ENCODE peak calls at places on chromosomes 3 and 15, in five cellular contexts. G, A, U, N and B are unnamed samples.

GRCh38 chr15:40768492-40769309 is 1.1 kb upstream of the C15orf62 start:
- DNase-seq in G (no peak), A (no peak), U (no peak), N (no peak), B (peak)

GRCh38 chr15:79453446-79453845 is 21.3 kb downstream of the MINAR1 start:
- DNase-seq in G (no peak), A (no peak), U (no peak), N (no peak), B (no peak)

GRCh38 chr3:168909260-168909659 is 754.3 kb downstream of the MECOM start:
- DNase-seq in G (no peak), A (no peak), U (no peak), N (no peak), B (no peak)

GRCh38 chr3:79140718-79141117 is 627.1 kb downstream of the ROBO1 start:
- DNase-seq in G (no peak), A (no peak), U (no peak), N (peak), B (no peak)

GRCh38 chr15:77753238-77753873 is 120.6 kb upstream of the LINGO1 start:
- DNase-seq in G (peak), A (no peak), U (no peak), N (peak), B (no peak)

GRCh38 chr3:177201707-177202397 is 4.6 kb upstream of the TBL1XR1 start:
- DNase-seq in G (no peak), A (peak), U (no peak), N (no peak), B (no peak)

GRCh38 chr15:96329403-96329981 is 1.0 kb upstream of the NR2F2 start:
- DNase-seq in G (no peak), A (no peak), U (no peak), N (peak), B (no peak)

GRCh38 chr15:79950247-79950646 is 20.7 kb downstream of the BCL2A1 start:
- DNase-seq in G (no peak), A (no peak), U (no peak), N (no peak), B (no peak)

GRCh38 chr15:56737791-56738190 is 4.5 kb upstream of the ZNF280D start:
- DNase-seq in G (no peak), A (no peak), U (no peak), N (no peak), B (no peak)

GRCh38 chr3:192899540-192899982 is 18.1 kb downstream of the MB21D2 start:
- DNase-seq in G (no peak), A (no peak), U (no peak), N (peak), B (no peak)

GRCh38 chr3:82940124-82940523 is 1178.7 kb upstream of the GBE1 start:
- DNase-seq in G (no peak), A (no peak), U (no peak), N (no peak), B (no peak)

GRCh38 chr3:139588450-139588849 is 48.9 kb upstream of the RBP1 start:
- DNase-seq in G (peak), A (no peak), U (no peak), N (no peak), B (no peak)

GRCh38 chr3:118850687-118851086 is 184.0 kb downstream of the IGSF11 start:
- DNase-seq in G (no peak), A (no peak), U (no peak), N (no peak), B (no peak)

GRCh38 chr15:36331531-36332275 is 247.7 kb upstream of the CDIN1 start:
- DNase-seq in G (no peak), A (no peak), U (no peak), N (peak), B (no peak)

GRCh38 chr3:67044295-67044694 is 46.2 kb downstream of the KBTBD8 start:
- DNase-seq in G (no peak), A (no peak), U (no peak), N (peak), B (no peak)

GRCh38 chr3:100072328-100073048 is 41.8 kb downstream of the FILIP1L start:
- DNase-seq in G (no peak), A (no peak), U (no peak), N (peak), B (no peak)

GRCh38 chr3:182105875-182106274 is 394.1 kb downstream of the SOX2 start:
- DNase-seq in G (no peak), A (no peak), U (no peak), N (peak), B (no peak)

GRCh38 chr15:73593278-73594074 is 39.7 kb downstream of the NPTN start:
- DNase-seq in G (no peak), A (no peak), U (no peak), N (no peak), B (no peak)

GRCh38 chr15:101499863-101500713 is 10.6 kb upstream of the PCSK6 start:
- DNase-seq in G (no peak), A (no peak), U (no peak), N (no peak), B (no peak)

GRCh38 chr3:150069158-150069536 is 98.5 kb upstream of the PFN2 start:
- DNase-seq in G (no peak), A (no peak), U (no peak), N (peak), B (no peak)

GRCh38 chr15:72034859-72035650 is 82.9 kb downstream of the MYO9A start:
- DNase-seq in G (no peak), A (no peak), U (no peak), N (peak), B (no peak)

GRCh38 chr3:168197162-168197561 is 101.4 kb upstream of the GOLIM4 start:
- DNase-seq in G (no peak), A (no peak), U (no peak), N (peak), B (no peak)

GRCh38 chr15:72340366-72340765 is 20.4 kb upstream of the CELF6 start:
- DNase-seq in G (no peak), A (no peak), U (no peak), N (peak), B (no peak)

GRCh38 chr3:50322386-50323091 is at the start of gene HYAL2:
- DNase-seq in G (no peak), A (no peak), U (no peak), N (no peak), B (no peak)

GRCh38 chr15:66154581-66154980 is 99.0 kb downstream of the MEGF11 start:
- DNase-seq in G (no peak), A (no peak), U (no peak), N (no peak), B (no peak)

GRCh38 chr15:51714911-51715310 is 22.5 kb downstream of the LYSMD2 start:
- DNase-seq in G (no peak), A (no peak), U (no peak), N (peak), B (no peak)

GRCh38 chr3:67524046-67524445 is 130.4 kb downstream of the SUCLG2 start:
- DNase-seq in G (no peak), A (no peak), U (no peak), N (peak), B (no peak)

GRCh38 chr3:116444099-116444700 is 1.1 kb downstream of the LSAMP start:
- DNase-seq in G (no peak), A (no peak), U (no peak), N (peak), B (no peak)